ENCODE peak calls at places on chromosomes 12 and 14, in four cellular contexts. J is upper lobe of right lung, R is MM.1S, I is esophagus squamous epithelium. Q is an unnamed sample.

GRCh38 chr14:53619625-53620324 is 336.9 kb downstream of the BMP4 start:
- DNase-seq in J (no peak), R (no peak), I (no peak), Q (no peak)

GRCh38 chr14:91123201-91123600 is 9.3 kb downstream of the DGLUCY start:
- DNase-seq in J (no peak), R (no peak), I (no peak), Q (no peak)

GRCh38 chr12:45289245-45290217 is 73.6 kb downstream of the ANO6 start:
- DNase-seq in J (no peak), R (no peak), I (no peak), Q (no peak)

GRCh38 chr12:121446760-121447159 is 46.8 kb downstream of the RNF34 start:
- DNase-seq in J (no peak), R (no peak), I (no peak), Q (no peak)

GRCh38 chr14:33342299-33342974 is 403.8 kb downstream of the NPAS3 start:
- DNase-seq in J (no peak), R (no peak), I (no peak), Q (no peak)

GRCh38 chr14:99928963-99929362 is 135.8 kb downstream of the EML1 start:
- DNase-seq in J (no peak), R (no peak), I (no peak), Q (no peak)

GRCh38 chr12:43336962-43337555 is 214.9 kb downstream of the ADAMTS20 start:
- DNase-seq in J (no peak), R (peak; percentile 37), I (no peak), Q (no peak)

GRCh38 chr14:103801459-103801858 is 45.9 kb downstream of the PPP1R13B start:
- DNase-seq in J (no peak), R (no peak), I (no peak), Q (no peak)

GRCh38 chr12:104672501-104673265 is 215.9 kb downstream of the CHST11 start:
- DNase-seq in J (peak; percentile 75), R (no peak), I (no peak), Q (peak; percentile 76)

GRCh38 chr12:49562233-49562632 is 5.7 kb downstream of the MCRS1 start:
- DNase-seq in J (no peak), R (no peak), I (no peak), Q (no peak)

GRCh38 chr12:71475280-71475679 is 35.7 kb downstream of the LGR5 start:
- DNase-seq in J (no peak), R (no peak), I (no peak), Q (no peak)

GRCh38 chr12:48973084-48973483 is 1.5 kb upstream of the WNT10B start:
- DNase-seq in J (no peak), R (no peak), I (no peak), Q (no peak)

GRCh38 chr12:52494100-52494499 is 1.0 kb upstream of the KRT6A start:
- DNase-seq in J (no peak), R (no peak), I (no peak), Q (no peak)

GRCh38 chr14:61561657-61562276 is 133.5 kb upstream of the HIF1A start:
- DNase-seq in J (peak; percentile 74), R (no peak), I (peak; percentile 22), Q (peak; percentile 75)

GRCh38 chr12:14928946-14929345 is 9.4 kb downstream of the ERP27 start:
- DNase-seq in J (no peak), R (no peak), I (no peak), Q (no peak)

GRCh38 chr12:105676694-105677093 is 346.2 kb downstream of the C12orf75 start:
- DNase-seq in J (no peak), R (no peak), I (no peak), Q (no peak)

GRCh38 chr12:108525681-108526080 is 10.6 kb downstream of the FICD start:
- DNase-seq in J (no peak), R (no peak), I (no peak), Q (no peak)

GRCh38 chr12:123860369-123860768 is 98.3 kb downstream of the DNAH10 start:
- DNase-seq in J (no peak), R (no peak), I (no peak), Q (no peak)

GRCh38 chr12:46855760-46856159 is 30.0 kb upstream of the SLC38A4 start:
- DNase-seq in J (no peak), R (no peak), I (no peak), Q (no peak)

GRCh38 chr12:46857486-46857885 is 31.7 kb upstream of the SLC38A4 start:
- DNase-seq in J (no peak), R (no peak), I (no peak), Q (no peak)

DNA sequence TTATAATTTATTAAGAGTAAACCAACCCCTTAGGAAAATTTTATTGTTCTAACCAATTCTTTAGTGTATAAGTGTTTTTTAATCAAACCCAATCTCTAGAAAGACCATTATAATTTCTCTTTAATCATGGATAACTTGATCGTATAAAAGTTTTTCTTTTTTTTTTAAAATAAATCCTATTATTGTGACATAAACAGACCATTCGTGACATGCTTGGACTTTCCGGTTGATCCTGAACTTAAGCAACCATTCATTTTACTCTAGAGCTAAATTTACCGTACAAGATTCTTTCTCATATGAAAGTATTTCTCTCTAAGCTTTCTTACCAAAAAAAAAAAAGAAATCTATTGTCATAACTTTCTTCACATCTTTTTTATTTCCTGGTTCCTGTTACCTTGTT is 32.6 kb upstream of the SLC38A4 start:
- DNase-seq in J (no peak), R (no peak), I (no peak), Q (no peak)
- H3K9me3 ChIP-seq in J (peaks cover 13% of the 10 kb centered on the region), R (no peaks in the 10 kb centered on the region), I (peaks cover 5% of the 10 kb centered on the region), Q (no peaks in the 10 kb centered on the region)

DNA sequence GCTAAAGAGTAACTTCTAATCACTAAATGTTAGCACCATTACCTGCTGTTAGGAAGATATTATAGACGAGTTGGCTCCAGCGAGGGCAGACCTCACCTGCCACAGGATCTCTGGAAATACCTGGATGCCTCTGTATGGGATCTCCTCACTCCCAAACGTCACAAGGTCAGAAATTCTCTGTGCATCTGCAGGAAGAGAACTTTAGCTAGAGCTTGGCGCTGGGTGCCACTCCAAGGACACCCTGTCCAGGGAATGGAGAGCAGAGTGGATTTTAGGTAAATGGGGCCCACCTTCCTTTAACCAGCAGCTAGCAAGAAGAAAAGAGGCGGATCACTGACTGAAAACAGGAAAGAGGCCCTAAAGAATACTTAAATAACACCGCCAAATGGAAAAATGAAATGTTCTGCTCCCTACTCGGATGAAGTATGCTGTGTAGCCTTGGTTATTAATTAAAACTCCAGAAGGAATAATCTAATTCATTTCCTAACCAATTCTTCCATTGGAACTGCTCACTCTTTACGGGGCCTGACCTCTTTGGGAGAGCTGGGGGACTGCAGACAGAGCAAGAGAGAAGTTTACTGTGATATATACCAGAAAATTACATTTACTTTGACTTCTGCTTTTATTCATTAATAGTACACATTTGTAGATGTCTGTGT is 4.2 kb upstream of the FOXG1 start:
- DNase-seq in J (no peak), R (no peak), I (no peak), Q (no peak)
- H3K4me3 ChIP-seq in J (no peak overlapping the region), R (no peak overlapping the region), I (no peak overlapping the region), Q (no peak overlapping the region)

DNA sequence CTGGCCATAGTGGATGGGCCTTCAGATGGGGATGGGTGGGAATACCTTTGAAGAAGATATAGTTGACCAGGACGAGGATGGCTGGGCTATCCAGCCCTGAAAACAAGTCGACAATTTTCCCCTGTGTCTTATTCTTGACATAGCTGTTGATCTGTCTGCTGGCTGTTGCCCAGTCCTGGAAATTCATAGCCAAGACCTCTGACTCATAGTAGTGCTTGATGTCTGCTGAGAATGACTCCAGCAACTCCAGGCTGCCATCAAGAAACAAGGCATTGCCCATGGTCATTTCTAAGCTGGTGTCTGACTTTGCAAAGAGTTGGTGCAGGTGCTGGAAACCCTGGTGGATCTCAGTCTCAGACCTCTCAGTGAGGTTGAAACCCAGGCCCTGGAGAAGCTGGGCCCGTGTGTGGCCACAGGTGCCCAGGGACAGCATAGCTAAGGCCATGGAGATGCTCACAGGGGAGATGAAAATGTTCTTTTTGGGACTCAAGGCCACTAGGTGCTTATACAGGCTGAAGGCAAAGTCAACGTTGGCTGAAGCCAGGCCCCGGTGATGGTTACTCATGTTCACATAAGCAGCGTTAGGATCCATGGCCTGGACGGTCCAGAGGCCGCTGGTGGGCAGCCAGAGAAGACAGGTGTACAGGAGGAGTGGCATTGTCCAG is 9.0 kb downstream of the SERPINA6 start:
- DNase-seq in J (no peak), R (no peak), I (no peak), Q (no peak)
- H3K4me1 ChIP-seq in J (no peaks in the 10 kb centered on the region), R (no peaks in the 10 kb centered on the region), I (peaks cover 2% of the 10 kb centered on the region), Q (no peaks in the 10 kb centered on the region)

DNA sequence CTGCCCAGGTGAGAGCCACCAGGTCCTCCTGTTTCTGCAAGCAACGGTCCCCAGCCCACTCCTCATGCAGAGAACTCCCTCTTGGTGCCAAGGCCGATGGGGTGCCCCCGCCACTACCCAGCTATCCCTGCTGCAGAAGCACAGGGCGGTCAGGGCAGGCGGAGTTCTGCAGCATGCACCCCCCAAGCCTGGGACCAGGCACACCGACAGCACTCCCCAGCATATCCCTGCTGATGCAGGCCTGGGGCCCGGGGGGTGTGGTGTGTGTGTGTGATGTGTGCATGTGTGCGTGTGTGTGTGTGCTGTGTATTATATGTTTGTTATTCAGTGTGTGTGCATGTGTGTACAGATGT is 27.7 kb upstream of the FZD10 start:
- DNase-seq in J (no peak), R (no peak), I (no peak), Q (no peak)
- H3K9me3 ChIP-seq in J (no peaks in the 10 kb centered on the region), R (no peaks in the 10 kb centered on the region), I (no peaks in the 10 kb centered on the region), Q (no peaks in the 10 kb centered on the region)

Q was measured in testis.